ENCODE peak calls at places on chromosomes 6 and 20, in four cellular contexts. K is sigmoid colon, E is transverse colon, L is ovary. T is an unnamed sample.

GRCh38 chr6:32047855-32048766 is 9.9 kb downstream of the CYP21A2 start:
- DNase-seq in E (peak; percentile 80), L (peak; percentile 87), K (peak; percentile 89), T (peak; percentile 85)

GRCh38 chr20:25470045-25470444 is 62.6 kb downstream of the GINS1 start:
- DNase-seq in L (no peak), E (peak; percentile 49), K (peak; percentile 58), T (no peak)

GRCh38 chr20:48051810-48052491 is 266.7 kb upstream of the SULF2 start:
- DNase-seq in L (no peak), K (no peak), E (no peak), T (no peak)

GRCh38 chr20:1456300-1456699 is 10.3 kb downstream of the NSFL1C start:
- DNase-seq in E (no peak), L (no peak), K (no peak), T (no peak)

GRCh38 chr6:31652925-31653724 is 664 bp upstream of the BAG6 start:
- DNase-seq in E (peak; percentile 91), L (peak; percentile 92), K (peak; percentile 95), T (peak; percentile 96)

GRCh38 chr6:148225871-148226270 is 116.8 kb upstream of the SASH1 start:
- DNase-seq in E (no peak), L (no peak), K (no peak), T (no peak)

GRCh38 chr20:57469418-57470211 is 55.3 kb downstream of the CTCFL start:
- DNase-seq in L (no peak), K (peak; percentile 86), E (no peak), T (no peak)

GRCh38 chr6:54717849-54718455 is 128.6 kb upstream of the FAM83B start:
- DNase-seq in K (no peak), L (peak; percentile 25), E (peak; percentile 86), T (no peak)

GRCh38 chr6:31462026-31462963 is 35.6 kb upstream of the MICB start:
- DNase-seq in L (no peak), K (no peak), E (no peak), T (no peak)

GRCh38 chr6:139030539-139030938 is 2.0 kb downstream of the ABRACL start:
- DNase-seq in E (peak; percentile 27), L (no peak), K (no peak), T (no peak)

GRCh38 chr6:17714879-17715860 is 8.4 kb upstream of the NUP153 start:
- DNase-seq in E (no peak), L (no peak), K (no peak), T (no peak)

GRCh38 chr6:139829557-139829956 is 455.1 kb upstream of the CITED2 start:
- DNase-seq in K (no peak), L (no peak), E (no peak), T (no peak)

GRCh38 chr6:45791600-45792168 is 224.0 kb downstream of the CLIC5 start:
- DNase-seq in K (no peak), E (no peak), L (no peak), T (no peak)

GRCh38 chr6:134379086-134379485 is 61.2 kb upstream of the SGK1 start:
- DNase-seq in E (peak; percentile 84), K (no peak), L (no peak), T (no peak)

GRCh38 chr6:164379786-164380185 is 929.6 kb downstream of the C6orf118 start:
- DNase-seq in K (no peak), L (no peak), E (no peak), T (no peak)

GRCh38 chr20:17228624-17229061 is 1.8 kb downstream of the PCSK2 start:
- DNase-seq in K (no peak), E (no peak), L (peak; percentile 35), T (no peak)

GRCh38 chr6:143060806-143061596 is at the start of gene AIG1:
- DNase-seq in E (no peak), L (no peak), K (no peak), T (peak; percentile 80)

GRCh38 chr6:32614366-32615081 is 22.7 kb upstream of the HLA-DQA1 start:
- DNase-seq in L (no peak), E (no peak), K (no peak), T (no peak)

DNA sequence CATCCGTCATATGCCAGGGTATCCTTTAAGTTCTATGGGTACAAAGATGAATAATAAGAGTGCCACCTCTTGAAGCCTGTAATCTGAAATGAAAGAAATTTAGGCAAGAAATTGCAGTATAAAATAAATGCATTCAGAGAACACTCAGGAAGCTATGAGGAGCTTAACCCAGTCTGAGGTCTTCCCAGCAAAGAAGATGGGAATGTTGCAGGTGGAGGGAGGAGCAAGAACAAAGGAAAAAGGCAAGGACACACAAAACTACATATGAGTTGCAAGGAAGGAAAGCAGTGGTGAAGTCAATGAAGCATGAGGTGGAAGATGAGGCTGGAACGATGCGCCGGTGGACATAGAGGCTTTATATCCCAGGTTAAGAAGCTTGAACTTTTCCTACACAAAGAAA is 67.0 kb upstream of the DST start:
- DNase-seq in L (no peak), E (no peak), K (no peak), T (no peak)
- H3K4me3 ChIP-seq in L (no peak overlapping the region), E (no peak overlapping the region), K (no peak overlapping the region), T (no peak overlapping the region)

GRCh38 chr6:145023116-145023726 is 712.1 kb downstream of the EPM2A start:
- DNase-seq in L (no peak), E (no peak), K (no peak), T (no peak)

GRCh38 chr6:145028144-145028818 is 707.0 kb downstream of the EPM2A start:
- DNase-seq in K (no peak), E (no peak), L (no peak), T (no peak)

GRCh38 chr6:145025488-145025887 is 709.8 kb downstream of the EPM2A start:
- DNase-seq in L (no peak), E (no peak), K (no peak), T (no peak)

GRCh38 chr6:145022199-145022782 is 713.0 kb downstream of the EPM2A start:
- DNase-seq in K (no peak), E (no peak), L (no peak), T (no peak)

DNA sequence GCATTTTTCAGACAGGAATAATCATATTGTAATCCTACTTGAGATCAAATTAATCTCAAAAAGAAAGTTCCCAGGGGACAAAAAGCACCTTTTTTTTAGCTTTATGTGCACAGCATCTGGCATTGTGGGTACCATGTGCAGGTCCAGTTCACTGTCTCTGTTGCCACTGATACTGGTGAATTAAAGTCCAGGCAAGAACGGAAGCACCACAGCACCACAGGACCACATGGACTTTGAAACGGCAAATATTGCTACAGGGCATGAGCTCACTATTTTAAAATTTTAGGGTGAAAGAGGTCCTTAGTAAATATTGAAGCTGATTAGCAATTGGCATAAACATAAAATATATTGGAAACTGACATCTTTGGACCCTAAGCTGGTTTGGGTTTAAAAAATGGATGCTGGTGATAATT is 709.0 kb downstream of the EPM2A start:
- DNase-seq in K (no peak), E (no peak), L (no peak), T (no peak)
- TF ChIP-seq EP300 in K (no peak), E (no peak), L (no peak), T (no peak)

GRCh38 chr6:111768431-111768770 is 104.9 kb downstream of the FYN start:
- DNase-seq in E (no peak), K (no peak), L (no peak), T (no peak)
- H3K4me3 ChIP-seq in E (no peak overlapping the region), K (no peak overlapping the region), L (no peak overlapping the region), T (no peak overlapping the region)

GRCh38 chr20:58753267-58753928 is 60.8 kb downstream of the NPEPL1 start:
- DNase-seq in K (no peak), L (no peak), E (no peak), T (no peak)
- TF ChIP-seq EP300 in K (no peak), L (no peak), E (no peak), T (no peak)